ENCODE peak calls at places on chromosomes 1 and 21, in five cellular contexts. One of them, this sample, is unnamed.

GRCh38 chr1:248618119-248618518 is 16.8 kb downstream of the OR2T11 start:
- DNase-seq in H9: no peak
- DNase-seq in mesenchymal stem cell: no peak
- DNase-seq in H1: no peak
- DNase-seq in trophoblast cell: no peak
- DNase-seq in this sample: no peak

GRCh38 chr1:234583755-234584430 is 26.1 kb downstream of the IRF2BP2 start:
- DNase-seq in H9: no peak
- DNase-seq in mesenchymal stem cell: no peak
- DNase-seq in H1: no peak
- DNase-seq in trophoblast cell: no peak
- DNase-seq in this sample: no peak

GRCh38 chr1:211480941-211481545 is 10.9 kb downstream of the RD3 start:
- DNase-seq in H9: no peak
- DNase-seq in mesenchymal stem cell: no peak
- DNase-seq in H1: no peak
- DNase-seq in trophoblast cell: no peak
- DNase-seq in this sample: no peak

GRCh38 chr1:29804181-29804899 is 568.0 kb downstream of the PTPRU start:
- DNase-seq in H9: no peak
- DNase-seq in mesenchymal stem cell: no peak
- DNase-seq in H1: no peak
- DNase-seq in trophoblast cell: no peak
- DNase-seq in this sample: no peak

GRCh38 chr1:234960722-234961467 is 167.7 kb downstream of the TOMM20 start:
- DNase-seq in H9: no peak
- DNase-seq in mesenchymal stem cell: peak; percentile 48
- DNase-seq in H1: no peak
- DNase-seq in trophoblast cell: no peak
- DNase-seq in this sample: no peak

GRCh38 chr1:66243548-66244130 is 290.3 kb upstream of the SGIP1 start:
- DNase-seq in H9: no peak
- DNase-seq in mesenchymal stem cell: no peak
- DNase-seq in H1: no peak
- DNase-seq in trophoblast cell: no peak
- DNase-seq in this sample: no peak

GRCh38 chr1:163170975-163171676 is 31.6 kb downstream of the RGS5 start:
- DNase-seq in H9: no peak
- DNase-seq in mesenchymal stem cell: peak; percentile 27
- DNase-seq in H1: no peak
- DNase-seq in trophoblast cell: no peak
- DNase-seq in this sample: no peak

GRCh38 chr21:37047079-37047478 is 25.8 kb downstream of the PIGP start:
- DNase-seq in H9: no peak
- DNase-seq in mesenchymal stem cell: no peak
- DNase-seq in H1: no peak
- DNase-seq in trophoblast cell: no peak
- DNase-seq in this sample: no peak

GRCh38 chr1:3590145-3590768 is 21.1 kb downstream of the MEGF6 start:
- DNase-seq in H9: no peak
- DNase-seq in mesenchymal stem cell: no peak
- DNase-seq in H1: no peak
- DNase-seq in trophoblast cell: no peak
- DNase-seq in this sample: no peak

GRCh38 chr21:39661121-39661520 is 48.4 kb downstream of the B3GALT5 start:
- DNase-seq in H9: no peak
- DNase-seq in mesenchymal stem cell: no peak
- DNase-seq in H1: no peak
- DNase-seq in trophoblast cell: no peak
- DNase-seq in this sample: no peak

GRCh38 chr1:110780600-110781484 is 92.1 kb upstream of the CD53 start:
- DNase-seq in H9: peak; percentile 81
- DNase-seq in mesenchymal stem cell: peak; percentile 62
- DNase-seq in H1: peak; percentile 43
- DNase-seq in trophoblast cell: peak; percentile 75
- DNase-seq in this sample: peak; percentile 74

GRCh38 chr1:205597691-205598314 is 34.0 kb downstream of the ELK4 start:
- DNase-seq in H9: no peak
- DNase-seq in mesenchymal stem cell: no peak
- DNase-seq in H1: no peak
- DNase-seq in trophoblast cell: no peak
- DNase-seq in this sample: no peak

GRCh38 chr1:61635529-61635928 is 89.4 kb downstream of the TM2D1 start:
- DNase-seq in H9: no peak
- DNase-seq in mesenchymal stem cell: no peak
- DNase-seq in H1: no peak
- DNase-seq in trophoblast cell: no peak
- DNase-seq in this sample: no peak

GRCh38 chr1:208688656-208689315 is 444.6 kb upstream of the PLXNA2 start:
- DNase-seq in H9: no peak
- DNase-seq in mesenchymal stem cell: no peak
- DNase-seq in H1: no peak
- DNase-seq in trophoblast cell: no peak
- DNase-seq in this sample: no peak

GRCh38 chr1:77021637-77022036 is 154.4 kb downstream of the ST6GALNAC5 start:
- DNase-seq in H9: no peak
- DNase-seq in mesenchymal stem cell: no peak
- DNase-seq in H1: no peak
- DNase-seq in trophoblast cell: no peak
- DNase-seq in this sample: no peak
- H2BK12ac ChIP-seq in H9: no peak overlapping the region
- H2BK12ac ChIP-seq in mesenchymal stem cell: no peak overlapping the region
- H2BK12ac ChIP-seq in H1: no peak overlapping the region
- H2BK12ac ChIP-seq in trophoblast cell: no peak overlapping the region
- H2BK12ac ChIP-seq in this sample: no peak overlapping the region

GRCh38 chr1:8018492-8019228 is 7.4 kb downstream of the ERRFI1 start:
- DNase-seq in H9: no peak
- DNase-seq in mesenchymal stem cell: peak; percentile 28
- DNase-seq in H1: no peak
- DNase-seq in trophoblast cell: no peak
- DNase-seq in this sample: peak; percentile 83

GRCh38 chr1:8016244-8017241 is 9.6 kb downstream of the ERRFI1 start:
- DNase-seq in H9: no peak
- DNase-seq in mesenchymal stem cell: peak; percentile 43
- DNase-seq in H1: no peak
- DNase-seq in trophoblast cell: no peak
- DNase-seq in this sample: no peak

GRCh38 chr1:8019229-8019620 is 6.9 kb downstream of the ERRFI1 start:
- DNase-seq in H9: no peak
- DNase-seq in mesenchymal stem cell: peak; percentile 19
- DNase-seq in H1: no peak
- DNase-seq in trophoblast cell: no peak
- DNase-seq in this sample: no peak

GRCh38 chr1:8015809-8016165 is 10.3 kb downstream of the ERRFI1 start:
- DNase-seq in H9: no peak
- DNase-seq in mesenchymal stem cell: peak; percentile 53
- DNase-seq in H1: no peak
- DNase-seq in trophoblast cell: no peak
- DNase-seq in this sample: no peak

GRCh38 chr1:8017495-8018310 is 8.4 kb downstream of the ERRFI1 start:
- DNase-seq in H9: no peak
- DNase-seq in mesenchymal stem cell: peak; percentile 65
- DNase-seq in H1: no peak
- DNase-seq in trophoblast cell: peak; percentile 89
- DNase-seq in this sample: no peak
- H3K9ac ChIP-seq in H9: no peak overlapping the region
- H3K9ac ChIP-seq in mesenchymal stem cell: peak overlapping the region; percentile 79
- H3K9ac ChIP-seq in H1: no peak overlapping the region
- H3K9ac ChIP-seq in trophoblast cell: no peak overlapping the region
- H3K9ac ChIP-seq in this sample: no peak overlapping the region

GRCh38 chr1:45879885-45880598 is 76.6 kb downstream of the MAST2 start:
- DNase-seq in H9: no peak
- DNase-seq in mesenchymal stem cell: no peak
- DNase-seq in H1: no peak
- DNase-seq in trophoblast cell: no peak
- DNase-seq in this sample: no peak
- H2BK5ac ChIP-seq in H9: no peak overlapping the region
- H2BK5ac ChIP-seq in mesenchymal stem cell: no peak overlapping the region
- H2BK5ac ChIP-seq in H1: no peak overlapping the region
- H2BK5ac ChIP-seq in trophoblast cell: no peak overlapping the region
- H2BK5ac ChIP-seq in this sample: no peak overlapping the region

DNA sequence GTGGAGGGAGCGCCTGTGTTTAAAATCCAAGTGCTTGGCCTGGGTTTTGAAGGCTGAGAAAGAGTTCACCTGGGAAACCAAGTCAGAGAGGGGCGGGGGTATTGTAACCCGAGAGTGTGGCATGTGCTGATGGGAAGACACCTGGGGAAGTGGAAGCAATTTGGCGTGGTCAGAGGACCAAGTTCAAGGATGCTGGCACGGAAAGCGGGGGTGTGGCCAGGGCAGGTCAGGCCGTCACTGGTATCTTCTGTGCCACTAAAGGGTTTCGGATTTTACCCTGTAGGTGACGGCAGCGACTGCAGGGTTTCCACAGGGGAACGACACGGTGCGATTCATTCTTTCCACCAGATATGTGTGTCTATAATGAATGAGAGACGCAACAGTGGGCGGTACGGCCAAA is 31.2 kb downstream of the CA6 start:
- DNase-seq in H9: no peak
- DNase-seq in mesenchymal stem cell: no peak
- DNase-seq in H1: no peak
- DNase-seq in trophoblast cell: no peak
- DNase-seq in this sample: no peak
- H2BK12ac ChIP-seq in H9: no peak overlapping the region
- H2BK12ac ChIP-seq in mesenchymal stem cell: no peak overlapping the region
- H2BK12ac ChIP-seq in H1: no peak overlapping the region
- H2BK12ac ChIP-seq in trophoblast cell: no peak overlapping the region
- H2BK12ac ChIP-seq in this sample: no peak overlapping the region

DNA sequence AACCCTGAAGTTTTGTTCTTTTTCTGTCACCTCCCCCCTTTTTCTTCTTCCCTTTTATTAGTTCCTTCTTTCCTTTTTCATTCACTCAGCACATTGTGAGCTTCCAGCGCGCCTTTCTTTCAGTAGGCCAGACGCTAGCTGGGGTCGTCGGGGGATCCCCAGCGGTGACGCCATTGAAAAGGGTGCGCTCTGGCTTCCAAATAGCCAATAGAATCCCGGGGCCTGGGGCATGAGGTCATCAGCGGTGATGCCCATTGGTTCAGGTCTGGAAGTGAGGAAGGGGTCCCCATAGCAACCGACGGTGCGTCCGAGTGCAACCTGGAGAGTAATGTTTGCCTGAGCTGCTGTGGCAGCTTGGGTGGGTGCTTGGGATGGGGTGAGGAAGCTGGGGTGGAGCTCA is 6.9 kb upstream of the EFNA3 start:
- DNase-seq in H9: peak; percentile 91
- DNase-seq in mesenchymal stem cell: peak; percentile 18
- DNase-seq in H1: no peak
- DNase-seq in trophoblast cell: no peak
- DNase-seq in this sample: peak; percentile 76
- H3K9ac ChIP-seq in H9: no peak overlapping the region
- H3K9ac ChIP-seq in mesenchymal stem cell: peak overlapping the region; percentile 90
- H3K9ac ChIP-seq in H1: no peak overlapping the region
- H3K9ac ChIP-seq in trophoblast cell: no peak overlapping the region
- H3K9ac ChIP-seq in this sample: no peak overlapping the region

This sample was measured in neuronal stem cell.